ENCODE peak calls at places on chromosomes 6 and 20, in seven cellular contexts. U is upper lobe of right lung; E is heart right ventricle; O is CD4-positive, CD25-positive, alpha-beta regulatory T cell; A is aorta; S is spleen; K is SJSA1. N is an unnamed sample.

GRCh38 chr20:11001767-11002540 is 328.2 kb upstream of the JAG1 start:
- DNase-seq in U (no peak), E (peak; percentile 19), O (no peak), A (peak; percentile 58), S (no peak), K (peak; percentile 95), N (no peak)

GRCh38 chr6:119259027-119259426 is 90.5 kb downstream of the MAN1A1 start:
- DNase-seq in U (no peak), E (no peak), O (peak; percentile 15), A (no peak), S (no peak), K (no peak), N (no peak)

GRCh38 chr6:103784117-103784516 is 1075.6 kb downstream of the HACE1 start:
- DNase-seq in U (no peak), E (no peak), O (no peak), A (no peak), S (no peak), K (no peak), N (no peak)

GRCh38 chr6:111534366-111534765 is 51.3 kb upstream of the REV3L start:
- DNase-seq in U (no peak), E (peak; percentile 46), O (no peak), A (no peak), S (no peak), K (no peak), N (no peak)

GRCh38 chr20:32199006-32199405 is 8.5 kb downstream of the PLAGL2 start:
- DNase-seq in U (no peak), E (no peak), O (no peak), A (no peak), S (no peak), K (no peak), N (no peak)

GRCh38 chr6:151858294-151858693 is 50.8 kb downstream of the ESR1 start:
- DNase-seq in U (no peak), E (no peak), O (no peak), A (no peak), S (no peak), K (no peak), N (no peak)

GRCh38 chr6:165883851-165884640 is 221.0 kb upstream of the PDE10A start:
- DNase-seq in U (no peak), E (no peak), O (no peak), A (no peak), S (no peak), K (peak; percentile 30), N (no peak)

GRCh38 chr20:35490736-35491181 is 35.4 kb downstream of the CEP250 start:
- DNase-seq in U (no peak), E (no peak), O (peak; percentile 88), A (peak; percentile 54), S (peak; percentile 88), K (no peak), N (peak; percentile 32)

GRCh38 chr6:105272783-105273182 is 93.0 kb upstream of the POPDC3 start:
- DNase-seq in U (peak; percentile 70), E (peak; percentile 20), O (no peak), A (no peak), S (no peak), K (no peak), N (no peak)

GRCh38 chr6:11815231-11815630 is 36.6 kb upstream of the ADTRP start:
- DNase-seq in U (no peak), E (no peak), O (no peak), A (no peak), S (no peak), K (peak; percentile 19), N (no peak)

GRCh38 chr6:125002090-125002741 is 40.0 kb downstream of the RNF217 start:
- DNase-seq in U (no peak), E (no peak), O (no peak), A (no peak), S (no peak), K (peak; percentile 61), N (no peak)

GRCh38 chr6:26053929-26054658 is 33.1 kb upstream of the HFE start:
- DNase-seq in U (no peak), E (no peak), O (peak; percentile 33), A (no peak), S (no peak), K (peak; percentile 68), N (no peak)

GRCh38 chr20:17875106-17875980 is 93.3 kb downstream of the SNX5 start:
- DNase-seq in U (peak; percentile 89), E (peak; percentile 57), O (no peak), A (peak; percentile 85), S (no peak), K (peak; percentile 34), N (no peak)

GRCh38 chr6:18990313-18990978 is 603.3 kb downstream of the RNF144B start:
- DNase-seq in U (peak; percentile 86), E (peak; percentile 72), O (peak; percentile 19), A (peak; percentile 62), S (peak; percentile 75), K (peak; percentile 39), N (no peak)

GRCh38 chr6:31969712-31970603 is 2.0 kb downstream of the DXO start:
- DNase-seq in U (no peak), E (no peak), O (no peak), A (peak; percentile 35), S (peak; percentile 73), K (no peak), N (no peak)

GRCh38 chr6:31968791-31969711 is 2.9 kb downstream of the DXO start:
- DNase-seq in U (no peak), E (no peak), O (no peak), A (peak; percentile 44), S (peak; percentile 72), K (no peak), N (no peak)

GRCh38 chr6:31967926-31968320 is 4.0 kb downstream of the DXO start:
- DNase-seq in U (no peak), E (no peak), O (no peak), A (peak; percentile 24), S (peak; percentile 45), K (no peak), N (no peak)

GRCh38 chr6:31966997-31967925 is 4.7 kb downstream of the DXO start:
- DNase-seq in U (no peak), E (no peak), O (no peak), A (peak; percentile 29), S (peak; percentile 28), K (no peak), N (no peak)

GRCh38 chr6:31968326-31968725 is 3.6 kb downstream of the DXO start:
- DNase-seq in U (no peak), E (no peak), O (no peak), A (peak; percentile 35), S (peak; percentile 54), K (no peak), N (no peak)
- H3K36me3 ChIP-seq in U (peaks cover 65% of the 10 kb centered on the region), E (no peaks in the 10 kb centered on the region), O (peaks cover 61% of the 10 kb centered on the region), A (no peaks in the 10 kb centered on the region), S (peaks cover 6% of the 10 kb centered on the region), K (peaks cover 85% of the 10 kb centered on the region), N (peaks cover 60% of the 10 kb centered on the region)

GRCh38 chr20:51914758-51915157 is 112.4 kb upstream of the SALL4 start:
- DNase-seq in U (no peak), E (no peak), O (no peak), A (no peak), S (peak; percentile 81), K (no peak), N (no peak)
- H3K4me3 ChIP-seq in U (no peak overlapping the region), E (no peak overlapping the region), O (no peak overlapping the region), A (no peak overlapping the region), S (no peak overlapping the region), K (no peak overlapping the region), N (no peak overlapping the region)

GRCh38 chr20:63149531-63150207 is 66.3 kb downstream of the YTHDF1 start:
- DNase-seq in U (no peak), E (peak; percentile 21), O (no peak), A (peak; percentile 13), S (peak; percentile 10), K (no peak), N (no peak)

GRCh38 chr20:63150391-63150898 is 65.5 kb downstream of the YTHDF1 start:
- DNase-seq in U (no peak), E (peak; percentile 7), O (no peak), A (peak; percentile 33), S (peak; percentile 63), K (no peak), N (no peak)

GRCh38 chr20:63151554-63152321 is 64.2 kb downstream of the YTHDF1 start:
- DNase-seq in U (no peak), E (peak; percentile 16), O (no peak), A (peak; percentile 32), S (peak; percentile 51), K (no peak), N (no peak)

GRCh38 chr20:63152322-63153253 is 63.3 kb downstream of the YTHDF1 start:
- DNase-seq in U (no peak), E (peak; percentile 13), O (no peak), A (peak; percentile 31), S (peak; percentile 65), K (no peak), N (no peak)

DNA sequence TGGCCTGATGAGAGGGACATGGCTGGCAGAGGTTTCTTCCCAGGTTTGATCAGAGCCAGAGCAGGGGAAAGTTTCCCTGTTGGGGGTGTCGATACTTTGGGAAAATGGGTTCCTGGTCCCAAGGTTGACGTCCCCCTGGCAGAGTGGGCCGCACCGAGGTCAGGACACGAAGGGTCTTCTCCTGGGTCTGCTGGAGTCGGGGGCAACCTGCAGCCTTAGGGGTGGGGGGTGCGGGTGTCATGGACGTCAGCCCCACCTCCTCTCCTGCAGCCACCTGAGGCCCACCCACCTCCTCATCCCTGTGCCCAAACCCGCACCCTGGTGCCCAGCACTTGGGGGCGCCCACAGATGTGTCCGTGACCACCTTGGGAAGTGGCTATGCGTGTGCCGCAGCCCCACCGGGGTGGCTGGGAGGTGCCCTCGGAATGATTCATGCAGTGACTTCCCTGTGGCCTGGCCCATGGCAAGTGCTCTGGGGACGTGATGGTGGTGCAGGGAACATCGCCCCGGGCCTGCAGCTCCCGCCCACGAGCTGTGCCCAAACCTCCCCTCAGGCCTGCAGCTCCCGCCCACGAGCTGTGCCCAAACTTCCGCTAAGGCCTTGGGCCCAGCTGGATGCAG is 64.9 kb downstream of the YTHDF1 start:
- DNase-seq in U (no peak), E (peak; percentile 3), O (no peak), A (peak; percentile 38), S (peak; percentile 58), K (no peak), N (no peak)
- H3K27me3 ChIP-seq in U (peaks cover 70% of the 10 kb centered on the region), E (peaks cover 50% of the 10 kb centered on the region), O (peaks cover 3% of the 10 kb centered on the region), A (no peaks in the 10 kb centered on the region), S (peaks cover 4% of the 10 kb centered on the region), K (peaks cover 55% of the 10 kb centered on the region), N (peaks cover 3% of the 10 kb centered on the region)

GRCh38 chr20:62889411-62889810 is 27.8 kb upstream of the TCFL5 start:
- DNase-seq in U (no peak), E (no peak), O (no peak), A (no peak), S (no peak), K (no peak), N (no peak)

GRCh38 chr20:62890444-62890843 is 28.8 kb upstream of the TCFL5 start:
- DNase-seq in U (no peak), E (no peak), O (no peak), A (no peak), S (no peak), K (no peak), N (no peak)

GRCh38 chr20:62889871-62890270 is 28.2 kb upstream of the TCFL5 start:
- DNase-seq in U (no peak), E (no peak), O (no peak), A (no peak), S (no peak), K (no peak), N (no peak)

GRCh38 chr20:62892348-62893304 is 31.0 kb upstream of the TCFL5 start:
- DNase-seq in U (no peak), E (no peak), O (peak; percentile 31), A (no peak), S (peak; percentile 21), K (no peak), N (no peak)

DNA sequence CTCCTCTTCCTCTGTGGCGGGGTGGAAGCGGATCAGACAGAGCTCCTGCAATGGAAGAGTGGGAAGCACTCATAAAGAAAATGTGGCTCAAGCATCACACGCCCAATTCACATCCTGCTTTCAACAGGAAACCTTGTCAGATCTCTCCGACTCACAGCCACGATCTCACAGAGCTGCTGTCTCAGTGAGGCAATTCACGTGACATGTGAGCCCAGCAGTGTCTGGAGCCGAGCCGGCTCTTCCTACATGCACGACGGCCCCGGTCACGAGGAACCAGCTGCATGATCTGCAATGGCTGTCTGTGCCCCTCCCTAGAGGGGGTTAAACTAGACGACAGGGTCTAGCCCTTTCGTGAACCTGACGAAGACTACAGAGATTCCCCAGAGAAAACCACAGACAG is 29.5 kb upstream of the TCFL5 start:
- DNase-seq in U (no peak), E (no peak), O (peak; percentile 75), A (no peak), S (peak; percentile 44), K (no peak), N (no peak)
- H3K36me3 ChIP-seq in U (peaks cover 93% of the 10 kb centered on the region), E (peaks cover 16% of the 10 kb centered on the region), O (peaks cover 93% of the 10 kb centered on the region), A (no peaks in the 10 kb centered on the region), S (peaks cover 13% of the 10 kb centered on the region), K (peaks cover 89% of the 10 kb centered on the region), N (peaks cover 97% of the 10 kb centered on the region)

N was measured in effector memory CD4-positive, alpha-beta T cell.